ENCODE peak calls at places on chromosomes 13 and 19, in four cellular contexts. I is HepG2, M is K562, T is GM12878. C is an unnamed sample.

GRCh38 chr19:42253245-42254082 is 1.5 kb downstream of the ERF start:
- DNase-seq in I (peak), M (peak), T (no peak), C (peak)

GRCh38 chr19:7856679-7857663 is 17.2 kb downstream of the PRR36 start:
- DNase-seq in I (no peak), M (no peak), T (no peak), C (no peak)

GRCh38 chr19:430701-431100 is 21.8 kb upstream of the C2CD4C start:
- DNase-seq in I (no peak), M (no peak), T (no peak), C (no peak)

GRCh38 chr19:19721896-19722295 is 11.0 kb downstream of the ZNF14 start:
- DNase-seq in I (no peak), M (no peak), T (no peak), C (no peak)

GRCh38 chr13:108980237-108980636 is 350.8 kb downstream of the MYO16 start:
- DNase-seq in I (no peak), M (no peak), T (no peak), C (no peak)

GRCh38 chr19:17526922-17527321 is 15.5 kb downstream of the PGLS start:
- DNase-seq in I (no peak), M (no peak), T (peak), C (no peak)

GRCh38 chr19:23554548-23554947 is 132.5 kb downstream of the ZNF675 start:
- DNase-seq in I (no peak), M (no peak), T (no peak), C (no peak)

GRCh38 chr19:31270897-31271568 is 78.2 kb downstream of the TSHZ3 start:
- DNase-seq in I (no peak), M (no peak), T (no peak), C (no peak)

GRCh38 chr19:48739400-48739825 is 997 bp downstream of the RASIP1 start:
- DNase-seq in I (no peak), M (peak), T (no peak), C (no peak)

GRCh38 chr19:35295792-35296462 is 4.0 kb downstream of the MAG start:
- DNase-seq in I (no peak), M (peak), T (no peak), C (no peak)

GRCh38 chr13:106690779-106691178 is 122.8 kb upstream of the ARGLU1 start:
- DNase-seq in I (no peak), M (no peak), T (no peak), C (no peak)

GRCh38 chr19:38660724-38661123 is 13.3 kb downstream of the ACTN4 start:
- DNase-seq in I (no peak), M (no peak), T (no peak), C (no peak)

GRCh38 chr13:97934590-97934989 is 18.9 kb upstream of the IPO5 start:
- DNase-seq in I (no peak), M (no peak), T (no peak), C (no peak)

GRCh38 chr13:27194209-27194608 is 22.6 kb upstream of the USP12 start:
- DNase-seq in I (no peak), M (no peak), T (no peak), C (no peak)

GRCh38 chr13:40161008-40161694 is 505.3 kb downstream of the FOXO1 start:
- DNase-seq in I (no peak), M (no peak), T (no peak), C (no peak)

GRCh38 chr13:46124967-46125933 is 20.4 kb upstream of the CPB2 start:
- DNase-seq in I (no peak), M (no peak), T (no peak), C (no peak)

GRCh38 chr19:31214997-31215396 is 134.2 kb downstream of the TSHZ3 start:
- DNase-seq in I (no peak), M (no peak), T (no peak), C (no peak)

GRCh38 chr13:99969934-99970760 is 1.4 kb downstream of the ZIC5 start:
- DNase-seq in I (peak), M (peak), T (no peak), C (peak)

GRCh38 chr19:35024095-35024494 is 6.2 kb upstream of the SCN1B start:
- DNase-seq in I (no peak), M (no peak), T (no peak), C (no peak)

GRCh38 chr13:44292545-44292944 is 81.1 kb upstream of the SERP2 start:
- DNase-seq in I (no peak), M (no peak), T (no peak), C (no peak)

GRCh38 chr19:17249887-17250548 is 4.3 kb upstream of the NR2F6 start:
- DNase-seq in I (no peak), M (no peak), T (no peak), C (no peak)

DNA sequence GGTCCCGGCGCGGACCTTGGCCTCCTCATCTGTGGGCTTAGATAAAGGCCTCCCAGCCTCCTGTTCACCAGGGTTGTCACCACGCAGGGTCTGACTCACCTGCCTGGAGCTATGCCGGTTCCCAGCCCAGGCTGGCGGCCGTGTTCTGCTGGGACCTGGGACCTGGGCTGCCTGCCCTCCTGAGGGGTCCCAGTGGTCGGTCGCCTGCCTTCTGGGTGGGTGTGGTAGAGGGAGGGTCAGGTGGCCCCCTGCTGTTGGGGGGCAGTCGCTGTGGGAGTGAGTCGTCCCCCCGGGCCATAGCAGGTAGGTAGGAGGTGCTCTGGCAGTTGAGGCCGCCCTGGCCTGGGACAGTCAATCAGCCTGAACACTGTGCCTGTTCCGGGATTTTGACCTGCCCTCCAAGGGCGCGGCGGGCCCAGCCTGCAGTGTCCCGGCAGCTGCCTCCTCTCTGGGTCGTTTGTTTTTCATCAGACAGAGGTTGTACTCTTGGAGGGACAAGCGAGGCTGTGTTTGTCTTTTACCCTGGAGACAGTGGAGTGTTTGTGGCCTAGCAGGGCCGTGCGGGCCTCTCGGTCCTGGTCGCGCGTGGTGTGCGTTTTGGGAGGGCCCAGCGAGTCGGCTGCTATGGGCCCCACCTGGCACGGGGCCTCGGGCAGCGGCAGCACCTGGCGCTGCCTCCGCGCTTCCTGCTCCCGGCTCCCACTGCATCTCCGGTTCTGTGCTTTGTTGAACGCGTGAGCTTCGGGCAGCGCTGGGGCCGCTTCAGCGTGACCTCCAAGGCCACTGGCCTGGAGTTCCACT is 2.6 kb downstream of the ADAT3 start:
- DNase-seq in I (peak), M (peak), T (no peak), C (no peak)
- TF ChIP-seq FOXK2 in I (no peak), M (no peak), T (no peak), C (no peak)

GRCh38 chr13:25971499-25972145 is 80.2 kb downstream of the SHISA2 start:
- DNase-seq in I (no peak), M (no peak), T (no peak), C (no peak)
- TF ChIP-seq TARDBP in I (no peak), M (no peak), T (no peak), C (no peak)

GRCh38 chr19:15417699-15418098 is 1.1 kb downstream of the AKAP8L start:
- DNase-seq in I (no peak), M (no peak), T (no peak), C (no peak)
- TF ChIP-seq FOXK2 in I (no peak), M (no peak), T (no peak), C (no peak)

GRCh38 chr13:55087085-55087484 is 2053.6 kb upstream of the PRR20A start:
- DNase-seq in I (no peak), M (no peak), T (no peak), C (no peak)
- TF ChIP-seq TARDBP in I (no peak), M (no peak), T (no peak), C (no peak)

GRCh38 chr19:40641306-40641705 is 40.1 kb downstream of the LTBP4 start:
- DNase-seq in I (no peak), M (no peak), T (no peak), C (no peak)

GRCh38 chr19:40639638-40639982 is 38.4 kb downstream of the LTBP4 start:
- DNase-seq in I (no peak), M (no peak), T (no peak), C (no peak)

GRCh38 chr19:40642757-40643325 is 41.7 kb downstream of the LTBP4 start:
- DNase-seq in I (no peak), M (no peak), T (no peak), C (no peak)

GRCh38 chr19:40640744-40641143 is 39.6 kb downstream of the LTBP4 start:
- DNase-seq in I (no peak), M (peak), T (no peak), C (no peak)

GRCh38 chr19:40642062-40642706 is 41.0 kb downstream of the LTBP4 start:
- DNase-seq in I (no peak), M (no peak), T (no peak), C (no peak)
- TF ChIP-seq FOXK2 in I (no peak), M (no peak), T (no peak), C (no peak)

GRCh38 chr19:5434351-5434917 is 20.8 kb upstream of the ZNRF4 start:
- DNase-seq in I (no peak), M (peak), T (no peak), C (no peak)
- TF ChIP-seq TARDBP in I (no peak), M (no peak), T (no peak), C (no peak)

GRCh38 chr19:5057860-5058259 is 88.9 kb downstream of the KDM4B start:
- DNase-seq in I (no peak), M (peak), T (no peak), C (peak)
- TF ChIP-seq FOXK2 in I (no peak), M (no peak), T (no peak), C (no peak)

GRCh38 chr19:54477650-54478049 is 4.6 kb upstream of the CDC42EP5 start:
- DNase-seq in I (no peak), M (peak), T (no peak), C (no peak)

GRCh38 chr19:54480048-54480447 is 7.0 kb upstream of the CDC42EP5 start:
- DNase-seq in I (no peak), M (no peak), T (no peak), C (no peak)

GRCh38 chr19:54475706-54476105 is 2.6 kb upstream of the CDC42EP5 start:
- DNase-seq in I (no peak), M (peak), T (no peak), C (no peak)

GRCh38 chr19:54481326-54481930 is 8.3 kb upstream of the CDC42EP5 start:
- DNase-seq in I (peak), M (peak), T (no peak), C (peak)

GRCh38 chr19:54478677-54479266 is 5.7 kb upstream of the CDC42EP5 start:
- DNase-seq in I (peak), M (peak), T (no peak), C (peak)
- TF ChIP-seq TARDBP in I (no peak), M (no peak), T (no peak), C (no peak)

C was measured in HEK293T.